ENCODE peak calls at places on chromosomes 7 and 10, in nine cellular contexts. K, B, G, C, S, N, U, I and X are unnamed samples.

GRCh38 chr7:114026486-114027089 is 107.8 kb upstream of the PPP1R3A start:
- DNase-seq in K (peak; percentile 42), B (no peak), G (no peak), C (no peak), S (peak; percentile 27), N (no peak), U (no peak), I (no peak), X (peak; percentile 23)

GRCh38 chr7:107446531-107446930 is 23.3 kb upstream of the GPR22 start:
- DNase-seq in K (no peak), B (no peak), G (no peak), C (no peak), S (peak; percentile 74), N (no peak), U (no peak), I (no peak), X (no peak)

GRCh38 chr7:41256186-41256945 is 446.5 kb downstream of the INHBA start:
- DNase-seq in K (no peak), B (no peak), G (no peak), C (no peak), S (peak; percentile 24), N (no peak), U (no peak), I (no peak), X (no peak)

GRCh38 chr10:84076540-84077195 is 62.6 kb upstream of the GHITM start:
- DNase-seq in K (no peak), B (no peak), G (no peak), C (peak; percentile 27), S (no peak), N (no peak), U (no peak), I (no peak), X (peak; percentile 13)

GRCh38 chr7:5692845-5693278 is 88.6 kb downstream of the RNF216 start:
- DNase-seq in K (peak; percentile 91), B (no peak), G (no peak), C (no peak), S (peak; percentile 63), N (no peak), U (no peak), I (no peak), X (no peak)

GRCh38 chr10:59177031-59177861 is 803 bp downstream of the PHYHIPL start:
- DNase-seq in K (no peak), B (peak; percentile 7), G (peak; percentile 68), C (peak; percentile 13), S (peak; percentile 65), N (peak; percentile 22), U (peak; percentile 46), I (no peak), X (peak; percentile 68)

GRCh38 chr10:13739178-13739577 is 152.4 kb downstream of the PRPF18 start:
- DNase-seq in K (no peak), B (no peak), G (no peak), C (no peak), S (no peak), N (no peak), U (no peak), I (no peak), X (no peak)

GRCh38 chr10:58350619-58351323 is 16.0 kb downstream of the UBE2D1 start:
- DNase-seq in K (no peak), B (no peak), G (no peak), C (no peak), S (no peak), N (no peak), U (no peak), I (no peak), X (no peak)

GRCh38 chr10:63221950-63222349 is 88.8 kb downstream of the NRBF2 start:
- DNase-seq in K (no peak), B (no peak), G (no peak), C (no peak), S (no peak), N (no peak), U (no peak), I (no peak), X (no peak)

GRCh38 chr7:7183061-7183832 is 903 bp downstream of the C1GALT1 start:
- DNase-seq in K (no peak), B (peak; percentile 45), G (peak; percentile 66), C (peak; percentile 34), S (peak; percentile 28), N (peak; percentile 74), U (peak; percentile 48), I (no peak), X (no peak)

GRCh38 chr10:17606547-17607040 is 10.6 kb downstream of the HACD1 start:
- DNase-seq in K (no peak), B (no peak), G (no peak), C (no peak), S (no peak), N (no peak), U (no peak), I (no peak), X (no peak)

GRCh38 chr7:88826222-88826621 is 30.7 kb upstream of the TEX47 start:
- DNase-seq in K (no peak), B (no peak), G (no peak), C (no peak), S (no peak), N (no peak), U (no peak), I (no peak), X (no peak)

GRCh38 chr10:5913736-5914135 is 23.7 kb downstream of the FBH1 start:
- DNase-seq in K (no peak), B (no peak), G (no peak), C (no peak), S (no peak), N (no peak), U (no peak), I (no peak), X (no peak)

GRCh38 chr7:29087840-29088169 is 58.5 kb downstream of the CPVL start:
- DNase-seq in K (no peak), B (no peak), G (no peak), C (no peak), S (no peak), N (no peak), U (no peak), I (no peak), X (no peak)

GRCh38 chr7:29095666-29096560 is 50.4 kb downstream of the CPVL start:
- DNase-seq in K (no peak), B (no peak), G (no peak), C (no peak), S (no peak), N (no peak), U (no peak), I (no peak), X (no peak)

GRCh38 chr7:29086545-29086944 is 59.8 kb downstream of the CPVL start:
- DNase-seq in K (no peak), B (no peak), G (no peak), C (no peak), S (no peak), N (no peak), U (no peak), I (no peak), X (no peak)

GRCh38 chr7:29091121-29091601 is 55.2 kb downstream of the CPVL start:
- DNase-seq in K (no peak), B (peak; percentile 38), G (no peak), C (peak; percentile 52), S (no peak), N (peak; percentile 27), U (no peak), I (no peak), X (no peak)

GRCh38 chr7:29091722-29092121 is 54.6 kb downstream of the CPVL start:
- DNase-seq in K (no peak), B (no peak), G (no peak), C (no peak), S (no peak), N (no peak), U (no peak), I (no peak), X (no peak)
- TF ChIP-seq CTCF in K (no peak), B (no peak), G (no peak), C (no peak), S (no peak), N (no peak), U (no peak), I (no peak), X (peak; percentile 29)

GRCh38 chr10:97338041-97338440 is 3.5 kb upstream of the FRAT2 start:
- DNase-seq in K (no peak), B (no peak), G (no peak), C (no peak), S (no peak), N (no peak), U (no peak), I (no peak), X (no peak)
- H3K4me3 ChIP-seq in K (no peak overlapping the region), B (no peak overlapping the region), G (no peak overlapping the region), C (no peak overlapping the region), S (no peak overlapping the region), N (no peak overlapping the region), U (peak overlapping the region; percentile 30), I (no peak overlapping the region), X (no peak overlapping the region)

GRCh38 chr7:36153571-36154097 is 580 bp downstream of the EEPD1 start:
- DNase-seq in K (no peak), B (peak; percentile 44), G (no peak), C (no peak), S (no peak), N (peak; percentile 39), U (no peak), I (no peak), X (no peak)

GRCh38 chr7:36154255-36155212 is 1.5 kb downstream of the EEPD1 start:
- DNase-seq in K (no peak), B (peak; percentile 14), G (peak; percentile 29), C (no peak), S (no peak), N (no peak), U (no peak), I (no peak), X (no peak)

GRCh38 chr7:36157506-36158320 is 4.7 kb downstream of the EEPD1 start:
- DNase-seq in K (peak; percentile 58), B (no peak), G (no peak), C (no peak), S (no peak), N (no peak), U (no peak), I (no peak), X (no peak)

GRCh38 chr7:36158321-36158605 is 5.2 kb downstream of the EEPD1 start:
- DNase-seq in K (no peak), B (no peak), G (no peak), C (no peak), S (no peak), N (no peak), U (no peak), I (no peak), X (no peak)

GRCh38 chr7:36155811-36156361 is 2.8 kb downstream of the EEPD1 start:
- DNase-seq in K (no peak), B (peak; percentile 76), G (peak; percentile 66), C (no peak), S (no peak), N (peak; percentile 43), U (no peak), I (no peak), X (no peak)
- TF ChIP-seq CTCF in K (peak; percentile 17), B (no peak), G (no peak), C (no peak), S (no peak), N (no peak), U (peak; percentile 46), I (no peak), X (no peak)

DNA sequence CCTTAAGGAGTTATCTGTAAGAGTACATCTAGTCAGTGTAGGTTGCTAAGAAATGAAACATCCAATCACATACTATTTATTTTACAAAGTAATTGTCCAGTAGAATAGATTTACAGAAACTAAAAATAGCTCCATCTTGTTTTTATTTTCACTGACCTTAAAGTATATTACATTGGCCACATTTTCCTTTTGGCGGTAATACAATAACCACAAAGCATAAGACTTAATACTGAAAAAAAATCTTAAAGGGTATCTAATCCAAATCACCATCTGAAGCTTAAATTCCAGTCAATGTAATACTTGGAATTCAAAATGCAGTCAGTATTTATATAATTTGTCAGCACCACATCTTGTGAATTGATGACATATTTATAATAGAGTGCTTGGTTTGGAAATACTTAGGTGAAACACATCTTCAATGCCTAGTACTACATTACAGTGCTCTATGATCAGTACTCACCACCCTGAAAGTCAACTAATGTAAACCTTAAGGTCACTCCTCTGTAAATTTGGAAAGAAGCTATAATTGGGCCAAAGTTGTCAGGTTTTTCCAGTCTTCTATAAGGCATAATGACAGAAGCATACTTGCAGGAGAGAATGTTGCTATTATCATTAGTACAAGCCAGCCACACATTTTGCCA is 8.9 kb downstream of the ANKMY2 start:
- DNase-seq in K (no peak), B (no peak), G (no peak), C (no peak), S (no peak), N (no peak), U (no peak), I (no peak), X (no peak)
- H3K4me3 ChIP-seq in K (no peak overlapping the region), B (no peak overlapping the region), G (no peak overlapping the region), C (no peak overlapping the region), S (no peak overlapping the region), N (no peak overlapping the region), U (no peak overlapping the region), I (no peak overlapping the region), X (no peak overlapping the region)